ENCODE peak calls at places on chromosome 6, in eight cellular contexts. One of them, this sample, is unnamed.

GRCh38 chr6:156808287-156808686 is 31.1 kb downstream of the ARID1B start:
- DNase-seq in HEK293T: no peak
- DNase-seq in NCI-H1092: peak
- DNase-seq in mucosa of descending colon: no peak
- DNase-seq in HS-27A: no peak
- DNase-seq in ecto neural progenitor cell: no peak
- DNase-seq in A549: no peak
- DNase-seq in heart right ventricle: no peak
- DNase-seq in this sample: no peak

GRCh38 chr6:75532521-75532920 is 38.9 kb upstream of the FILIP1 start:
- DNase-seq in NCI-H1092: no peak
- DNase-seq in HEK293T: no peak
- DNase-seq in ecto neural progenitor cell: no peak
- DNase-seq in HS-27A: no peak
- DNase-seq in heart right ventricle: no peak
- DNase-seq in mucosa of descending colon: no peak
- DNase-seq in A549: no peak
- DNase-seq in this sample: no peak

GRCh38 chr6:43939281-43940070 is 169.5 kb downstream of the VEGFA start:
- DNase-seq in NCI-H1092: no peak
- DNase-seq in HS-27A: no peak
- DNase-seq in ecto neural progenitor cell: no peak
- DNase-seq in mucosa of descending colon: no peak
- DNase-seq in HEK293T: no peak
- DNase-seq in heart right ventricle: peak
- DNase-seq in A549: no peak
- DNase-seq in this sample: peak

GRCh38 chr6:15544321-15544900 is 118.4 kb downstream of the DTNBP1 start:
- DNase-seq in ecto neural progenitor cell: no peak
- DNase-seq in HEK293T: no peak
- DNase-seq in heart right ventricle: no peak
- DNase-seq in NCI-H1092: no peak
- DNase-seq in HS-27A: no peak
- DNase-seq in mucosa of descending colon: no peak
- DNase-seq in A549: no peak
- DNase-seq in this sample: no peak

GRCh38 chr6:133396630-133397335 is 155.6 kb downstream of the EYA4 start:
- DNase-seq in HEK293T: no peak
- DNase-seq in A549: no peak
- DNase-seq in ecto neural progenitor cell: no peak
- DNase-seq in mucosa of descending colon: no peak
- DNase-seq in HS-27A: peak
- DNase-seq in heart right ventricle: no peak
- DNase-seq in NCI-H1092: no peak
- DNase-seq in this sample: no peak

GRCh38 chr6:132161283-132161682 is 210.1 kb upstream of the CCN2 start:
- DNase-seq in HS-27A: peak
- DNase-seq in NCI-H1092: no peak
- DNase-seq in ecto neural progenitor cell: no peak
- DNase-seq in mucosa of descending colon: no peak
- DNase-seq in A549: peak
- DNase-seq in HEK293T: peak
- DNase-seq in heart right ventricle: peak
- DNase-seq in this sample: no peak

GRCh38 chr6:132931937-132932336 is 117.6 kb downstream of the RPS12 start:
- DNase-seq in mucosa of descending colon: no peak
- DNase-seq in heart right ventricle: no peak
- DNase-seq in NCI-H1092: no peak
- DNase-seq in HS-27A: no peak
- DNase-seq in HEK293T: no peak
- DNase-seq in A549: no peak
- DNase-seq in ecto neural progenitor cell: no peak
- DNase-seq in this sample: no peak

GRCh38 chr6:43708857-43709653 is 21.5 kb upstream of the MRPS18A start:
- DNase-seq in heart right ventricle: no peak
- DNase-seq in NCI-H1092: no peak
- DNase-seq in HS-27A: no peak
- DNase-seq in ecto neural progenitor cell: no peak
- DNase-seq in A549: peak
- DNase-seq in mucosa of descending colon: no peak
- DNase-seq in HEK293T: no peak
- DNase-seq in this sample: no peak

GRCh38 chr6:105363100-105363754 is 39.7 kb downstream of the PREP start:
- DNase-seq in HS-27A: no peak
- DNase-seq in NCI-H1092: peak
- DNase-seq in heart right ventricle: no peak
- DNase-seq in mucosa of descending colon: no peak
- DNase-seq in ecto neural progenitor cell: no peak
- DNase-seq in HEK293T: no peak
- DNase-seq in A549: no peak
- DNase-seq in this sample: no peak

GRCh38 chr6:167988945-167989841 is 8.3 kb upstream of the KIF25 start:
- DNase-seq in HS-27A: no peak
- DNase-seq in HEK293T: no peak
- DNase-seq in A549: no peak
- DNase-seq in ecto neural progenitor cell: no peak
- DNase-seq in heart right ventricle: no peak
- DNase-seq in mucosa of descending colon: no peak
- DNase-seq in NCI-H1092: no peak
- DNase-seq in this sample: no peak

This sample was measured in H9.